ENCODE peak calls at places on chromosomes 12 and 14, in four cellular contexts. O is suprapubic skin, F is A549, X is gastrocnemius medialis. U is an unnamed sample.

GRCh38 chr12:1691123-1692007 is 495 bp downstream of the ADIPOR2 start:
- DNase-seq in O (peak; percentile 80), F (peak; percentile 39), X (peak; percentile 36), U (peak; percentile 47)

GRCh38 chr14:25406818-25407217 is 356.9 kb upstream of the STXBP6 start:
- DNase-seq in O (no peak), F (no peak), X (no peak), U (peak; percentile 26)

GRCh38 chr12:19451196-19451595 is 11.9 kb downstream of the AEBP2 start:
- DNase-seq in O (no peak), F (no peak), X (no peak), U (no peak)

GRCh38 chr14:37903561-37904191 is 304.0 kb upstream of the SSTR1 start:
- DNase-seq in O (no peak), F (peak; percentile 13), X (no peak), U (no peak)

GRCh38 chr14:103129301-103130016 is 6.2 kb downstream of the TNFAIP2 start:
- DNase-seq in O (no peak), F (no peak), X (no peak), U (no peak)

GRCh38 chr14:105248368-105249174 is at the start of gene BTBD6:
- DNase-seq in O (peak; percentile 88), F (peak; percentile 85), X (peak; percentile 79), U (peak; percentile 90)

GRCh38 chr14:63501429-63501828 is 41.7 kb downstream of the PPP2R5E start:
- DNase-seq in O (no peak), F (no peak), X (no peak), U (no peak)

GRCh38 chr14:75794615-75795038 is 133.6 kb downstream of the TTLL5 start:
- DNase-seq in O (no peak), F (no peak), X (no peak), U (no peak)

GRCh38 chr12:58491296-58491695 is 429.0 kb downstream of the LRIG3 start:
- DNase-seq in O (no peak), F (no peak), X (no peak), U (no peak)

GRCh38 chr12:121800694-121801600 is 2.9 kb upstream of the SETD1B start:
- DNase-seq in O (peak; percentile 95), F (no peak), X (peak; percentile 69), U (peak; percentile 75)

GRCh38 chr14:36773558-36773957 is 111.9 kb downstream of the PAX9 start:
- DNase-seq in O (no peak), F (no peak), X (no peak), U (no peak)

GRCh38 chr14:75409425-75410205 is 18.2 kb upstream of the JDP2 start:
- DNase-seq in O (no peak), F (no peak), X (peak; percentile 94), U (peak; percentile 72)

GRCh38 chr12:15393037-15393436 is 70.7 kb downstream of the PTPRO start:
- DNase-seq in O (no peak), F (no peak), X (no peak), U (no peak)

GRCh38 chr12:1740161-1740948 is 49.5 kb downstream of the ADIPOR2 start:
- DNase-seq in O (no peak), F (no peak), X (peak; percentile 62), U (no peak)

GRCh38 chr12:45743247-45743646 is 13.7 kb downstream of the ARID2 start:
- DNase-seq in O (no peak), F (no peak), X (no peak), U (no peak)
- H3K4me3 ChIP-seq in O (no peak overlapping the region), F (no peak overlapping the region), X (no peak overlapping the region), U (no peak overlapping the region)

GRCh38 chr14:91371990-91372375 is 45.6 kb downstream of the CCDC88C start:
- DNase-seq in O (no peak), F (no peak), X (no peak), U (no peak)
- H3K4me1 ChIP-seq in O (peaks cover 56% of the 10 kb centered on the region), F (no peaks in the 10 kb centered on the region), X (no peaks in the 10 kb centered on the region), U (no peaks in the 10 kb centered on the region)

GRCh38 chr12:106304001-106304421 is 1.5 kb downstream of the TCP11L2 start:
- DNase-seq in O (no peak), F (no peak), X (no peak), U (no peak)
- TF ChIP-seq POLR2A in O (no peak), F (no peak), X (no peak), U (no peak)

GRCh38 chr14:51859136-51859535 is 1.3 kb upstream of the GNG2 start:
- DNase-seq in O (no peak), F (no peak), X (no peak), U (no peak)

GRCh38 chr14:51860836-51861583 is 598 bp downstream of the GNG2 start:
- DNase-seq in O (no peak), F (no peak), X (no peak), U (no peak)

GRCh38 chr14:51860164-51860835 is at the start of gene GNG2:
- DNase-seq in O (peak; percentile 92), F (peak; percentile 40), X (peak; percentile 60), U (peak; percentile 89)

GRCh38 chr14:51862839-51863235 is 2.4 kb downstream of the GNG2 start:
- DNase-seq in O (no peak), F (no peak), X (no peak), U (no peak)

GRCh38 chr14:51862171-51862838 is 1.9 kb downstream of the GNG2 start:
- DNase-seq in O (no peak), F (no peak), X (no peak), U (no peak)
- H3K4me3 ChIP-seq in O (peak overlapping the region; percentile 47), F (no peak overlapping the region), X (peak overlapping the region; percentile 51), U (no peak overlapping the region)

U was measured in adrenal gland.